ENCODE peak calls at places on chromosomes 12 and 14, in ten cellular contexts. N, V, D, W, I, Q, P, U, H and R are unnamed samples.

GRCh38 chr12:88625316-88625715 is 45.0 kb upstream of the KITLG start:
- DNase-seq in W (no peak), D (no peak), P (no peak), N (no peak), H (no peak), U (no peak), I (no peak), Q (no peak), V (no peak), R (no peak)

GRCh38 chr14:99807413-99808132 is 14.4 kb downstream of the EML1 start:
- DNase-seq in W (no peak), Q (no peak), U (no peak), H (no peak), N (no peak), I (peak; percentile 48), V (peak; percentile 72), D (no peak), P (no peak), R (no peak)

GRCh38 chr12:53726342-53726741 is 910 bp downstream of the CALCOCO1 start:
- DNase-seq in U (no peak), H (no peak), W (no peak), Q (no peak), V (no peak), P (no peak), N (no peak), D (no peak), I (no peak), R (no peak)

GRCh38 chr14:68790656-68791077 is 2.2 kb downstream of the ZFP36L1 start:
- DNase-seq in Q (no peak), H (no peak), N (no peak), D (no peak), W (no peak), P (no peak), I (no peak), V (peak; percentile 37), U (no peak), R (no peak)

GRCh38 chr12:90027889-90028570 is 319.4 kb upstream of the ATP2B1 start:
- DNase-seq in V (no peak), W (no peak), Q (no peak), I (no peak), P (no peak), D (no peak), U (no peak), H (no peak), N (no peak), R (no peak)

GRCh38 chr14:33855672-33856071 is 95.2 kb downstream of the EGLN3 start:
- DNase-seq in P (no peak), H (no peak), W (no peak), N (no peak), D (no peak), U (no peak), I (no peak), Q (no peak), V (no peak), R (no peak)

GRCh38 chr14:64612021-64612380 is 62.2 kb downstream of the PPP1R36 start:
- DNase-seq in P (no peak), H (no peak), U (no peak), V (peak; percentile 78), W (no peak), N (no peak), Q (no peak), I (no peak), D (no peak), R (no peak)

GRCh38 chr12:94793191-94793595 is 142.8 kb upstream of the TMCC3 start:
- DNase-seq in P (no peak), Q (no peak), W (no peak), H (no peak), U (no peak), I (peak; percentile 17), V (no peak), N (no peak), D (no peak), R (no peak)

GRCh38 chr12:3432176-3432742 is 58.7 kb upstream of the PRMT8 start:
- DNase-seq in D (no peak), I (peak; percentile 45), N (no peak), V (no peak), U (no peak), Q (no peak), H (no peak), W (no peak), P (no peak), R (no peak)

GRCh38 chr12:10636124-10636523 is 22.7 kb upstream of the MAGOHB start:
- DNase-seq in P (no peak), I (no peak), Q (no peak), H (peak; percentile 81), N (no peak), U (no peak), V (no peak), W (no peak), D (no peak), R (no peak)

GRCh38 chr14:77151918-77152588 is 10.5 kb upstream of the ZDHHC22 start:
- DNase-seq in D (no peak), N (peak; percentile 31), I (no peak), P (no peak), H (no peak), W (peak; percentile 28), Q (peak; percentile 42), V (peak; percentile 50), U (no peak), R (no peak)

GRCh38 chr14:103015426-103015825 is 41.9 kb downstream of the CDC42BPB start:
- DNase-seq in P (no peak), V (no peak), W (no peak), I (no peak), Q (no peak), N (no peak), U (no peak), D (no peak), H (no peak), R (no peak)

GRCh38 chr14:99649219-99649618 is 4.3 kb downstream of the HHIPL1 start:
- DNase-seq in U (no peak), W (no peak), H (no peak), N (no peak), Q (peak; percentile 60), D (no peak), I (no peak), V (peak; percentile 34), P (no peak), R (no peak)

GRCh38 chr12:69779928-69780327 is 41.3 kb downstream of the RAB3IP start:
- DNase-seq in V (peak; percentile 49), W (peak; percentile 27), D (no peak), U (no peak), I (peak; percentile 53), Q (peak; percentile 49), P (no peak), N (peak; percentile 73), H (no peak), R (peak; percentile 44)
- TF ChIP-seq CTCF in V (peak; percentile 81), W (peak; percentile 34), D (no peak), U (no peak), I (peak; percentile 66), Q (peak; percentile 41), P (no peak), N (peak; percentile 16), H (no peak), R (peak; percentile 60)

GRCh38 chr14:52960627-52961026 is 9.8 kb upstream of the FERMT2 start:
- DNase-seq in Q (no peak), H (peak; percentile 20), W (no peak), U (no peak), D (no peak), I (peak; percentile 8), V (no peak), P (no peak), N (no peak), R (no peak)
- TF ChIP-seq CTCF in Q (no peak), H (no peak), W (no peak), U (no peak), D (no peak), I (no peak), V (no peak), P (no peak), N (no peak), R (no peak)

GRCh38 chr14:73591690-73592448 is at the start of gene ACOT4:
- DNase-seq in N (no peak), Q (peak; percentile 15), W (no peak), D (no peak), I (peak; percentile 50), V (peak; percentile 31), U (no peak), H (no peak), P (peak; percentile 58), R (peak; percentile 32)
- TF ChIP-seq CTCF in N (no peak), Q (no peak), W (no peak), D (peak; percentile 17), I (no peak), V (no peak), U (peak; percentile 20), H (no peak), P (no peak), R (peak; percentile 41)

DNA sequence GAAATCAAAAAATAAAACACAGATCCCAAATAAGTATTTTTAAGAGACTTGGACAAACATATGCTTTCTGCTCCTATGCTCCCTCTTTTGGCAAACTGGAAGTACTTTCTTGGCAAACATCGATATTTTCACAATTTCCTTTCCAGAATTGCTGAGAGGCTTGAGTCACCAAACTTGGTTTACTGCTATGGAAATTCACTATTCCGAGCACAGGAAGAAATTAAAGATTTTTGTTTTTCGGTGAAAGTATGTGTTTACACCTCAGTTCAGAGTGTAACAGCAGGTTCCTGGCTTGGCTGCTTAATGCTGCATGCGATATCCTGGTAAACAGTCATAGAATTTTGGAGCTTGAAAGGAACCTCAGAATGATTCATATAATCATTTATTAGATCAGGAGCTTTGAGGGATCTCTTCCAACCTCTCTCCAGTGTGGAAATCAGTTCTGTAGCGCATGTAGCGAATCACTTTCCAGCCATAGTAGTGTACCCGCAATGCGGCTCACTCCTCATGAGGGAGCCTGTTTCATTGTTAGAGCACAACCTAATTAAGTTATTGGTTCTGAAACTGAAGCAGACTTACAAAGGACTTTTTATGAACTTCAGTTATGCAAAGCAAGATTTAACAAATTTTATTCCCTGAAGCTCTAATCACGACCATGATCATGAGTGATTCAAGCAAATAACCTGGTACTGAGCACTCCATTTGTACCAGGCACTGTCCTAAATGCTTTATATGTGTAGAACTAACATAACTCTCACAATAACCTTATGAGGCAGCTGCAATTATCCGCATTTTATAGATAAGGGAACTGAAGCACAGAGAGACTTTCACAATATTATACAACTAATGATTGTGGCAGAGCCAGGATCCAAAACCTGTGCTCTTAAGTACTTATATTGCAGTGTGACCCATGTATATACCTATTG is 56.4 kb upstream of the ATP2A2 start:
- DNase-seq in Q (peak; percentile 93), P (peak; percentile 77), W (no peak), N (peak; percentile 85), H (peak; percentile 43), V (peak; percentile 92), I (no peak), U (no peak), D (peak; percentile 35), R (no peak)
- TF ChIP-seq CTCF in Q (peak; percentile 64), P (peak; percentile 58), W (peak; percentile 13), N (peak; percentile 42), H (peak; percentile 29), V (peak; percentile 74), I (peak; percentile 35), U (peak; percentile 18), D (peak; percentile 80), R (peak; percentile 63)